ENCODE peak calls at places on chromosomes 5 and 9, in seven cellular contexts. W is AG10803, I is coronary artery, U is fibroblast of the aortic adventitia, M is kidney, P is brain microvascular endothelial cell, E is fibroblast of lung. B is an unnamed sample.

GRCh38 chr9:121910491-121911040 is 182.5 kb downstream of the TTLL11 start:
- DNase-seq in W (no peak), I (no peak), E (no peak), M (no peak), U (peak), P (no peak), B (no peak)

GRCh38 chr5:54739371-54739770 is 221.8 kb downstream of the SNX18 start:
- DNase-seq in I (no peak), M (no peak), P (no peak), E (no peak), W (peak), U (no peak), B (no peak)

GRCh38 chr5:73859696-73860095 is 233.7 kb downstream of the ARHGEF28 start:
- DNase-seq in I (no peak), W (no peak), U (no peak), P (no peak), E (no peak), M (no peak), B (no peak)

GRCh38 chr9:91163773-91164471 is 197.8 kb downstream of the AUH start:
- DNase-seq in U (no peak), I (peak), M (no peak), W (no peak), E (no peak), P (no peak), B (no peak)

GRCh38 chr5:84113246-84114118 is 271.2 kb downstream of the EDIL3 start:
- DNase-seq in U (no peak), P (peak), M (peak), I (no peak), E (no peak), W (no peak), B (no peak)

GRCh38 chr9:4862506-4863250 is 69.9 kb downstream of the RCL1 start:
- DNase-seq in W (peak), E (peak), P (no peak), M (peak), U (peak), I (no peak), B (peak)

GRCh38 chr9:124390812-124391658 is 24.2 kb downstream of the PSMB7 start:
- DNase-seq in I (no peak), U (peak), W (peak), M (no peak), E (peak), P (no peak), B (no peak)

GRCh38 chr9:126053913-126054312 is 272.7 kb upstream of the MVB12B start:
- DNase-seq in I (no peak), M (peak), P (no peak), W (no peak), E (no peak), U (no peak), B (no peak)

GRCh38 chr9:125932012-125932411 is 184.8 kb downstream of the PBX3 start:
- DNase-seq in W (peak), E (peak), U (peak), M (no peak), I (no peak), P (peak), B (peak)

GRCh38 chr9:36781532-36781931 is 208.8 kb downstream of the MELK start:
- DNase-seq in U (no peak), E (peak), W (no peak), I (no peak), M (no peak), P (no peak), B (no peak)

GRCh38 chr5:138626333-138626944 is 51.2 kb upstream of the HSPA9 start:
- DNase-seq in M (no peak), E (no peak), W (no peak), I (no peak), U (no peak), P (peak), B (no peak)

GRCh38 chr9:5499889-5500398 is 10.4 kb upstream of the PDCD1LG2 start:
- DNase-seq in M (no peak), I (no peak), E (peak), P (peak), W (peak), U (peak), B (peak)

GRCh38 chr5:58918015-58918729 is 335.3 kb downstream of the RAB3C start:
- DNase-seq in M (no peak), E (no peak), U (no peak), I (no peak), W (no peak), P (no peak), B (no peak)

GRCh38 chr5:178287791-178288105 is 55.1 kb upstream of the PHYKPL start:
- DNase-seq in W (peak), I (no peak), M (peak), E (no peak), P (no peak), U (no peak), B (no peak)

GRCh38 chr5:142978726-142979125 is 208.5 kb downstream of the ARHGAP26 start:
- DNase-seq in U (peak), M (no peak), P (no peak), I (no peak), W (no peak), E (no peak), B (no peak)

GRCh38 chr9:116687074-116687761 is at the start of gene TRIM32:
- DNase-seq in W (peak), E (peak), M (peak), U (peak), P (peak), I (peak), B (peak)

GRCh38 chr9:38026021-38026809 is 42.8 kb downstream of the SHB start:
- DNase-seq in P (peak), W (peak), E (peak), U (peak), I (no peak), M (peak), B (peak)

GRCh38 chr9:6096821-6097220 is 81.4 kb upstream of the RANBP6 start:
- DNase-seq in W (peak), M (no peak), E (peak), P (peak), U (peak), I (no peak), B (no peak)

GRCh38 chr9:133141833-133142594 is 21.0 kb upstream of the RALGDS start:
- DNase-seq in U (no peak), P (no peak), M (peak), E (no peak), W (no peak), I (no peak), B (no peak)

GRCh38 chr9:94654165-94654894 is 15.0 kb upstream of the FBP1 start:
- DNase-seq in I (no peak), W (no peak), M (no peak), E (no peak), P (no peak), U (no peak), B (no peak)

GRCh38 chr9:128733256-128733655 is 9.3 kb upstream of the ZDHHC12 start:
- DNase-seq in I (no peak), P (peak), W (peak), U (peak), E (peak), M (no peak), B (peak)

GRCh38 chr9:105243015-105243686 is 1.3 kb upstream of the SLC44A1 start:
- DNase-seq in E (no peak), P (peak), M (no peak), W (peak), I (no peak), U (peak), B (no peak)

GRCh38 chr5:157342822-157343402 is 77.0 kb downstream of the CYFIP2 start:
- DNase-seq in M (no peak), I (no peak), U (peak), P (peak), W (peak), E (no peak), B (no peak)

GRCh38 chr9:99822596-99823391 is 1.1 kb downstream of the NR4A3 start:
- DNase-seq in W (peak), I (peak), P (peak), U (peak), E (peak), M (peak), B (peak)

GRCh38 chr9:28394774-28395173 is 821.5 kb upstream of the C9orf72 start:
- DNase-seq in E (no peak), U (no peak), I (no peak), P (no peak), W (no peak), M (no peak), B (no peak)

GRCh38 chr5:78540335-78541057 is 108.1 kb downstream of the LHFPL2 start:
- DNase-seq in W (no peak), I (no peak), P (no peak), E (no peak), M (peak), U (peak), B (peak)

GRCh38 chr5:3339798-3340115 is 255.9 kb upstream of the IRX1 start:
- DNase-seq in W (no peak), M (no peak), I (no peak), E (no peak), U (no peak), P (no peak), B (peak)

GRCh38 chr9:129392093-129392541 is 214.1 kb upstream of the IER5L start:
- DNase-seq in I (peak), W (no peak), P (no peak), U (no peak), M (peak), E (no peak), B (no peak)

GRCh38 chr9:108272350-108272899 is 583.4 kb downstream of the ACTL7B start:
- DNase-seq in U (peak), E (peak), I (no peak), P (peak), M (peak), W (peak), B (peak)

GRCh38 chr5:150615141-150615699 is 25.2 kb upstream of the SYNPO start:
- DNase-seq in W (peak), I (peak), U (peak), P (peak), M (no peak), E (peak), B (peak)

GRCh38 chr5:158013939-158014338 is 155.0 kb upstream of the CLINT1 start:
- DNase-seq in E (peak), U (peak), I (no peak), W (peak), P (peak), M (no peak), B (no peak)

GRCh38 chr5:135880278-135880677 is 15.4 kb downstream of the IL9 start:
- DNase-seq in M (no peak), U (no peak), E (peak), W (no peak), P (no peak), I (no peak), B (no peak)
- TF ChIP-seq CTCF in M (no peak), U (peak), E (peak), W (peak), P (peak), I (no peak), B (no peak)

DNA sequence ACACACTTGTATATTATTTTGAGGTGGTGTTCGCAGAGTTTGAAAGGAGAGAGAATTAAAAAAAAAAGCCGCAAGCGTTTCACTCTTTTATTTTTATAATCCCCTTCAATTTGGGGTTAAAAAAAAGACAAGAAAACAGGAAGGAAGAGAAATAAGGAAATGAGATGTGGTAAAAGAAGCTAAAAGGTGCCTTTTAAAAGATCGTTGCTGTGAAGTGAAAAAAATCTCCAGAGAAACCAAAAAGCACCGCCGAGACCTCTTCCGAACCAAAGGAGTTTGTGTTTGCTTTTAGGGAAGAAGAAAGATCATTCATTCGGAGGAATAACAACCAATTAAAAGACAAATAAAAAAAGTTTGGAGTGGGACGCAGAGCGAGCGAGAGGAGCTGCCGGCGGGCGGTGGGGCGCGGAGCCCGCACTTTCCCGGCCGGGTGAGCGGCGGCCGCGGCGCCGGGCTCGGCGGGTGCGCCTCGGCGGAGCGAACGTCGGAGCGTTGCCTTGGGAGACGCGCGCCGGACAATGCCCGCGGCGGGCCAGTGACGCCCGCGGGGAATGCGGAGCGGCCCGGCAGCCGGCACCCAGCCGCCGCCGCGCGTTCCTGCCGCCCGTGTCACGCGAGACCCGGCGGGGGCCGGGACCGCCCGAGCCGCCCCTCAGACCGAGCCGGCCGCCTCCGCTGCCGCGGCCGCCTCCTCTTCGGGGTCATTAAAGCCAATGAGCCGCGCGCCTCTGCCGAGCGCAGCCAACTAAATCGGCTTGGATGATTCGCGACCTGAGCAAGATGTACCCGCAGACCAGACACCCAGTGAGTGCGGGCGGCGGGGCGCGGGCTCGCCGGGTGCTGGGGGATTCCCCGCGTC is 496 bp downstream of the TLE4 start:
- DNase-seq in W (peak), M (peak), U (peak), E (peak), I (peak), P (peak), B (peak)
- H3K4me3 ChIP-seq in W (peak), M (peak), U (peak), E (peak), I (peak), P (peak), B (peak)

DNA sequence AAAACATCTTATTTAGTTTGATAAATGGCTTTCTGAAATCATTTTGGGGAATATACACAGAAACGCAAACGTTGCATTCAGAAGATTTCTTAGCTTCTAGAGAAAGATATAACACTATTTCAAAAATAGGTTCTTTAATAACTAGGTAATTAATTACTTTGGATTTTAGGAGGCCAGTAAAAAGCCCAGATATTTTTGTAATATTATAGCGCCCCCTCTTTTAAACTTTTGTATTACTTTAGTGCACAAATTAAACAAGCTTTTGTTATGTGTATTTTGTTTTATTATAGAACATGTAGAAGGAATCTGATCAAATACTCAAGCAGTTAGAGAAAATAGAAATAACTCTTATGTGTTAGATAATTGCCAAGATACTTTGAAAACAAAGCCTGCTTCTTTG is 57.7 kb downstream of the COMMD10 start:
- DNase-seq in M (no peak), W (no peak), E (no peak), P (no peak), U (no peak), I (no peak), B (no peak)
- TF ChIP-seq CTCF in M (no peak), W (no peak), E (no peak), P (no peak), U (no peak), I (no peak), B (no peak)

DNA sequence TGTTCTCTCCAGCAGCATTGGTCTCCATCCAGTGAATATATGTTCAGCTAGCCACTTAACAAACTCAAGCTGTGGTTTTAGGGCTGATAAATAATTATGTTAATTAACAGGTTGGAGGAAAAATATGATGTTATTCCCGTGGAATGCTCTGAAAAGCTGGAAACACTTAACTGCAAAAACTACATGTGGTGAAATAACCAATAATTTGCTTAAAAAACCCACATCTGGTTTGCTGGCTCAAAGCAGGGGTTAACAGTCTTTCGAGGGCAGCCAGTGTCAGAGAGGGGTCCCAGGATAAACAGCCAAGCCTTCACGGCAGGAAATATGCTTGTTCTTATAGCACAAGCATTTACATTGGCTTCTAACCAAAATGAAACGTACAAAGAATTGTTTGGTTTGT is 254.0 kb upstream of the GAS1 start:
- DNase-seq in I (no peak), U (peak), M (no peak), P (peak), E (peak), W (peak), B (no peak)
- H3K4me3 ChIP-seq in I (no peak), U (no peak), M (no peak), P (no peak), E (no peak), W (no peak), B (no peak)

GRCh38 chr5:64209353-64209752 is 43.7 kb downstream of the RNF180 start:
- DNase-seq in W (no peak), I (no peak), U (no peak), E (no peak), P (no peak), M (no peak), B (no peak)

GRCh38 chr5:64201986-64202385 is 36.3 kb downstream of the RNF180 start:
- DNase-seq in P (peak), I (no peak), E (no peak), U (peak), M (no peak), W (no peak), B (no peak)

GRCh38 chr5:64207978-64208377 is 42.3 kb downstream of the RNF180 start:
- DNase-seq in M (no peak), U (peak), I (no peak), W (peak), P (no peak), E (peak), B (no peak)

GRCh38 chr5:64210866-64211265 is 45.2 kb downstream of the RNF180 start:
- DNase-seq in U (peak), W (peak), M (no peak), P (peak), E (peak), I (no peak), B (no peak)

DNA sequence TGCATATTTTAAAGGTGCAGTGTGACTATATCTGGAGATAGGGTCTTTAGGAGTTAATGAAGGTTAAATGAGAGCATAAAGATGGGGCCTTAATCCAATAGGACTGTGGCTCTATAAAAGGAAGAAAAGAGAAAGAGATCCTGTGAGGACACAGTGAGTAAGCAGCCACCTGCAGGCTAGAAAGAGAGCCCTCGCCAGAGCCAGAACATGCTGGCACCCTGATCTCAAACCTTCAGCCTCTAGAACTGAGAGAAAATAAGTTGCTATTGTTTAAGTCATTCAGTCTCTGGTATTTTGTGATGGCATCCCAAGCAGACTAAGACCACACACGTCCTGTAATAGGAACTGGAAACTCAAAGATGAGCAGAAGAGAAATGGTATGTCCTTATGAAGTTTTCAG is 41.0 kb downstream of the RNF180 start:
- DNase-seq in U (no peak), E (no peak), W (no peak), P (no peak), I (no peak), M (no peak), B (no peak)
- TF ChIP-seq CTCF in U (no peak), E (no peak), W (no peak), P (peak), I (no peak), M (no peak), B (no peak)